ENCODE peak calls at places on chromosomes 12 and 14, in six cellular contexts. Y is CD4-positive, alpha-beta T cell; H is Caco-2; S is upper lobe of right lung; E is naive thymus-derived CD4-positive, alpha-beta T cell; K is breast epithelium. A is an unnamed sample.

GRCh38 chr14:86057018-86057667 is 527.2 kb downstream of the FLRT2 start:
- DNase-seq in S (no peak), K (no peak), H (peak; percentile 29), E (no peak), Y (no peak), A (no peak)

GRCh38 chr14:76152333-76152681 is 585 bp downstream of the GPATCH2L start:
- DNase-seq in S (peak; percentile 77), H (peak; percentile 58), Y (peak; percentile 62), K (peak; percentile 56), E (peak; percentile 54), A (peak; percentile 54)

GRCh38 chr12:92511776-92512175 is 191.0 kb upstream of the PLEKHG7 start:
- DNase-seq in Y (no peak), K (no peak), E (no peak), H (no peak), S (no peak), A (no peak)

GRCh38 chr12:128583453-128583852 is 240.3 kb downstream of the SLC15A4 start:
- DNase-seq in E (no peak), S (no peak), K (no peak), Y (no peak), H (no peak), A (no peak)

GRCh38 chr14:50740858-50741257 is 72.8 kb upstream of the SAV1 start:
- DNase-seq in E (no peak), H (no peak), S (no peak), Y (no peak), K (no peak), A (no peak)

GRCh38 chr14:101189962-101190560 is 286.5 kb upstream of the RTL1 start:
- DNase-seq in Y (no peak), E (no peak), K (no peak), H (no peak), S (no peak), A (no peak)

GRCh38 chr12:131947482-131948027 is 2.2 kb upstream of the EP400 start:
- DNase-seq in Y (no peak), H (no peak), K (no peak), S (peak; percentile 26), E (no peak), A (no peak)

GRCh38 chr12:63845726-63846125 is 1.2 kb downstream of the SRGAP1 start:
- DNase-seq in K (no peak), S (no peak), E (no peak), Y (no peak), H (peak; percentile 79), A (no peak)

GRCh38 chr14:101937926-101938767 is 26.2 kb upstream of the DYNC1H1 start:
- DNase-seq in K (no peak), Y (no peak), S (peak; percentile 30), E (no peak), H (no peak), A (no peak)

GRCh38 chr12:88764781-88765470 is 184.7 kb upstream of the KITLG start:
- DNase-seq in E (no peak), H (no peak), Y (no peak), S (no peak), K (no peak), A (no peak)

GRCh38 chr14:64826333-64826732 is 53.4 kb downstream of the SPTB start:
- DNase-seq in E (no peak), K (no peak), Y (no peak), H (no peak), S (no peak), A (no peak)

GRCh38 chr14:88821378-88821777 is 3.1 kb upstream of the TTC8 start:
- DNase-seq in K (no peak), H (no peak), E (no peak), Y (no peak), S (no peak), A (no peak)

GRCh38 chr12:3128498-3129293 is 51.5 kb downstream of the TSPAN9 start:
- DNase-seq in H (no peak), K (no peak), S (no peak), E (no peak), Y (no peak), A (no peak)

GRCh38 chr12:9961106-9961505 is 10.1 kb upstream of the CLEC12A start:
- DNase-seq in K (no peak), S (no peak), Y (no peak), H (no peak), E (no peak), A (no peak)

GRCh38 chr14:49598182-49598478 is 610 bp upstream of the LRR1 start:
- DNase-seq in K (no peak), E (no peak), Y (no peak), S (no peak), H (no peak), A (no peak)

GRCh38 chr14:65954915-65955314 is 531.3 kb upstream of the CCDC196 start:
- DNase-seq in S (no peak), H (no peak), E (no peak), K (no peak), Y (no peak), A (no peak)

GRCh38 chr14:92692822-92693226 is 55.6 kb downstream of the LGMN start:
- DNase-seq in E (peak; percentile 47), K (peak; percentile 72), Y (peak; percentile 59), S (peak; percentile 89), H (no peak), A (no peak)

GRCh38 chr12:109510196-109510595 is 32.8 kb downstream of the UBE3B start:
- DNase-seq in S (no peak), K (no peak), Y (no peak), E (no peak), H (no peak), A (no peak)

GRCh38 chr12:100398307-100398706 is 41.4 kb downstream of the SLC17A8 start:
- DNase-seq in Y (no peak), E (no peak), H (no peak), K (no peak), S (no peak), A (no peak)

GRCh38 chr14:46571970-46572369 is 79.6 kb downstream of the RPL10L start:
- DNase-seq in S (no peak), K (no peak), H (no peak), Y (no peak), E (no peak), A (no peak)

GRCh38 chr12:58966939-58967338 is 46.6 kb upstream of the LRIG3 start:
- DNase-seq in E (no peak), S (no peak), K (no peak), H (no peak), Y (no peak), A (no peak)

GRCh38 chr14:82778008-82778407 is 1244.4 kb upstream of the SEL1L start:
- DNase-seq in H (no peak), K (no peak), E (no peak), Y (no peak), S (no peak), A (no peak)

DNA sequence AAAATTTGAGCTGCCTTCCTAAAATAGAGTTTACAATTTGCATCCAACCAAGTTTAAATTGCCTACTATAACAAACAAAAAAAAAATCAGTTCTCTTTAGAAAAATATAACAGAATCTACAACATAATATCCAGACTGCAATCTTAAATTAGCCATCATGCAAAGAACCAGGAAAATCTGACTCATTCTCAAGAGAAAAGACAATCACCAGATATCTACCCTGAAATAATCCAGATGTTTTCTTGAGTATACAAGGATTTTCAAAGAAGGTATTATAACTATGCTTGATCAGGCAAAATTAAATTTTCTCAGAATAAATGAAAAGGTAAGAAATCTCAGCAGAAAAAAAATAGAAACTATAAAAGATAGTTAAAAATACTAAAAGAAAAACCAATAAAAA is 115.6 kb downstream of the CCER1 start:
- DNase-seq in K (no peak), H (no peak), E (no peak), Y (no peak), S (no peak), A (no peak)
- H3K9me3 ChIP-seq in K (no peaks in the 10 kb centered on the region), H (no peaks in the 10 kb centered on the region), E (no peaks in the 10 kb centered on the region), Y (no peaks in the 10 kb centered on the region), S (no peaks in the 10 kb centered on the region), A (no peaks in the 10 kb centered on the region)

DNA sequence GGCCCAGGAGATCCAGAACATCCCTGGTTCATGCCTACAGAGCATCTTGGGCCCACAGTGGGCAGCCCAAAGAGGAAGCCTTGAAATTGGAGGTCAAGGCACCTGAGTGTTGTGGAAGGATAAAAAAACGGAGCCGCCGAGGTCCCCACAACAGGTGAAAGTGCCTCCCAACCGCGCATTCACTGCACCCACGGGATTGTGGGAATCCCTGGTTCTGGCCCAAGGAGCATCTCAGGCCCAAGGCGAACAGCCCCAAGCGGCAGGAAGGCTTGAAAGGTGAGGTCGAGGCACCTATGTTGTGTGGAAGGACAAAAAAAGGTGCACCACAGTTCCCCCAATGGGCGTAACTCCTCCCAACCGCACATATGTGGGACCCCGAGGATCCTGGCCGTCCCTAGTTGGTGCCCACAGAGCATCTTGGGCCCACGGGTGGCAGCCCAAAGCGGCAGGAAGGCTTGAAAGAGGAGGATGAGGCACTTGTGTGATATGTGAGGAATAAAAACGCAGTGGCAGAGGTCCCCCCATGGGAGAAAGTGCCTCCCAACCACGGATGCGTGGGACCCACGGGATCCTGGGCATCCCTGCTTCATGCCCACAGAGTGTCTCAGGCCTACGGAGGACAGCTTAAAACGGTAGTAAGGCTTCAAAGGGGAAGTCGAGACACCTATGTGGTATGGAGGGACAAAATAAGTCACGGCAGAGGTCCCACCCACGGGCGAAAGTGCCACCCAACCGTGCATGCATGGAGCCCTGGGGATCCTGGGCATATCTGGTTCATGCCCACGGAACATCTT is 583.9 kb downstream of the ALG10 start:
- DNase-seq in H (no peak), Y (no peak), K (no peak), S (no peak), E (no peak), A (no peak)
- H3K9me3 ChIP-seq in H (peaks cover 56% of the 10 kb centered on the region), Y (peaks cover 58% of the 10 kb centered on the region), K (peaks cover 92% of the 10 kb centered on the region), S (peaks cover 11% of the 10 kb centered on the region), E (peaks cover 67% of the 10 kb centered on the region), A (no peaks in the 10 kb centered on the region)

DNA sequence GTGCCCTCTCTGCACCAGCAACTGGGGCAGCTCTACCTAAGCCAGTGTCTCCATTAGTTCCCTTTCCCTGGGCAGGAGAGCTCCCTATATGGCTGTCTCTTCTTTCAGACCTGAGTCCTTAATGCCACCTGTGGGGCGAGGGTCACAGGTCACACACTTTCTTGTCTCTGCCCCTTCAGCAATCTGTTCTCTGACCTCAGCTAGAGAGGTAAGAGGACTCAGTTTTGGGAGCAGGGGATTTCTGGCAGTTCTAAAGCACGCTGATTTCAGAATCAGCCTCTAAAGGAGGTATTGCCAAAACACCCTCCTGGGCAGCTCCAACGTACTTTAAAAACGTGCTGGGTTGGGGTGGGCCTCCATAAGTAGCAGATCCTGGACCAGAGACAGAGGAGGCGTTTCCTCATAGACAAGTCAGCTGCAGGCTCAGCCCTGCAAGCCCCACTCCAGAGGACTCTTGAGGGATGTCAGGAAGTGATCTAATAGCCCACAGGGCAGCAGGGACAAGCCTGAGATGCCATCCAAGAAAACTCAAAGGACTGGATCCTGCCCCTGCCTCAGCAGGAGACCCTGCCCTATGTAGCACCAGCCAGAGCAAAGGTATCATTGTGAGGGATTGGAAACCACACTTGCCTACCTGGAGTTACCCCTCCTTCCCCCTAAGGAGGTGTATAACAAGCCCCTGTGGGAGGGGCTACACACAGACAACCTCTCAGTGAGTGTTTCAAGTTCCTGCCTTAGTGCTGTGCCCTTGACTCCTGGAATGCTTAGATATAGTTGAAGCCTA is 8.6 kb downstream of the CTDSP2 start:
- DNase-seq in E (peak; percentile 39), K (no peak), Y (no peak), H (no peak), S (peak; percentile 76), A (no peak)
- H3K9me3 ChIP-seq in E (no peaks in the 10 kb centered on the region), K (no peaks in the 10 kb centered on the region), Y (no peaks in the 10 kb centered on the region), H (no peaks in the 10 kb centered on the region), S (no peaks in the 10 kb centered on the region), A (no peaks in the 10 kb centered on the region)

DNA sequence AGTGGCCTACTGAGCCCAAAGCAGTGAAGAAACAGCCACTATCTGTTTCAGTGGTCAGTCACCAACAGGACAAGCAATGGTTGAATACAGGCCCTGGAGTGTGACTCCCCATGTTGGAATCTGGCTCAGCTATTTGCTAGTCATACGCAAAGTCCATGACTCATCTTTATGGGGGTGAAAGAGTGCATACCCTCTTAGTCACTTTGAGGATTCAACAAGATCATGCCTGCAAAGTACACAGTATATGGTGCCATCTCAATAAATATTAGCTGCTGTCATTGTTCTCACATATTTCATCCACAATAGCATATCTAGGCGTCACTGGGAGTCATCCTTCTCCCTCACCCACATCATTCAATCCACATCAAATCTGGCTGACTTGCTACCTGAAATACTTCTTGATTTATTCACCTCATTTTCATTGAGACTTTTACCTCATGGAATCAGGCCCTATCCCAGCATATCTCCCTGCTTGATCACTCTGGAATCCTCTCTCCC is 26.4 kb upstream of the STAB2 start:
- DNase-seq in E (no peak), K (no peak), Y (no peak), H (peak; percentile 26), S (no peak), A (no peak)
- H3K9me3 ChIP-seq in E (peaks cover 7% of the 10 kb centered on the region), K (peaks cover 8% of the 10 kb centered on the region), Y (peaks cover 12% of the 10 kb centered on the region), H (peaks cover 7% of the 10 kb centered on the region), S (no peaks in the 10 kb centered on the region), A (no peaks in the 10 kb centered on the region)